ENCODE peak calls at places on chromosome X, in nine cellular contexts. T, J, I, O, G, L, X, M and A are unnamed samples.

GRCh38 chrX:9141496-9141895 is 107.6 kb upstream of the FAM9B start:
- DNase-seq in T (no peak), J (peak), I (no peak), O (no peak), G (peak), L (no peak), X (no peak), M (no peak), A (peak)

GRCh38 chrX:125096870-125097269 is 222.8 kb upstream of the TEX13C start:
- DNase-seq in T (no peak), J (no peak), I (no peak), O (no peak), G (no peak), L (no peak), X (no peak), M (no peak), A (no peak)

GRCh38 chrX:40189018-40189417 is 91.3 kb upstream of the BCOR start:
- DNase-seq in T (no peak), J (peak), I (no peak), O (no peak), G (peak), L (no peak), X (no peak), M (no peak), A (peak)

GRCh38 chrX:86133761-86134160 is 14.5 kb upstream of the DACH2 start:
- DNase-seq in T (no peak), J (peak), I (no peak), O (no peak), G (peak), L (no peak), X (no peak), M (no peak), A (peak)

GRCh38 chrX:22660756-22661155 is 339.0 kb upstream of the DDX53 start:
- DNase-seq in T (no peak), J (no peak), I (no peak), O (no peak), G (peak), L (no peak), X (no peak), M (no peak), A (no peak)

GRCh38 chrX:39582091-39582490 is 515.7 kb downstream of the BCOR start:
- DNase-seq in T (no peak), J (peak), I (no peak), O (no peak), G (peak), L (no peak), X (no peak), M (no peak), A (peak)

GRCh38 chrX:109856974-109857373 is 123.9 kb upstream of the ACSL4 start:
- DNase-seq in T (no peak), J (peak), I (no peak), O (peak), G (peak), L (peak), X (no peak), M (no peak), A (peak)

GRCh38 chrX:33128048-33128805 is 83.1 kb downstream of the DMD start:
- DNase-seq in T (no peak), J (no peak), I (no peak), O (no peak), G (no peak), L (no peak), X (no peak), M (no peak), A (no peak)

GRCh38 chrX:47579537-47579936 is 2.7 kb upstream of the TIMP1 start:
- DNase-seq in T (no peak), J (peak), I (no peak), O (no peak), G (peak), L (no peak), X (peak), M (no peak), A (peak)

GRCh38 chrX:22234380-22234779 is 38.3 kb upstream of the CBLL2 start:
- DNase-seq in T (no peak), J (no peak), I (no peak), O (no peak), G (no peak), L (peak), X (no peak), M (no peak), A (no peak)

GRCh38 chrX:872090-872489 is 241.5 kb downstream of the SHOX start:
- DNase-seq in T (no peak), J (no peak), I (no peak), O (no peak), G (no peak), L (no peak), X (no peak), M (no peak), A (no peak)

GRCh38 chrX:38192007-38192625 is 28.6 kb downstream of the SRPX start:
- DNase-seq in T (no peak), J (peak), I (no peak), O (peak), G (peak), L (no peak), X (no peak), M (no peak), A (no peak)

GRCh38 chrX:40278340-40279090 is 180.8 kb upstream of the BCOR start:
- DNase-seq in T (no peak), J (no peak), I (no peak), O (no peak), G (peak), L (no peak), X (peak), M (no peak), A (no peak)

GRCh38 chrX:75038925-75039324 is 113.7 kb upstream of the NEXMIF start:
- DNase-seq in T (no peak), J (peak), I (peak), O (no peak), G (peak), L (no peak), X (no peak), M (no peak), A (peak)

GRCh38 chrX:30364229-30364628 is 55.0 kb upstream of the NR0B1 start:
- DNase-seq in T (no peak), J (no peak), I (no peak), O (no peak), G (no peak), L (no peak), X (no peak), M (no peak), A (no peak)